ENCODE peak calls at places on chromosomes 5 and 9, in nine cellular contexts. G, R, I, Z, N, K, L, B and F are unnamed samples.

GRCh38 chr5:81519217-81519905 is 125.4 kb upstream of the ACOT12 start:
- DNase-seq in G (no peak), K (no peak), I (no peak), B (no peak), R (no peak), Z (no peak), L (no peak), N (no peak), F (no peak)

GRCh38 chr9:135796784-135797462 is 94.9 kb downstream of the KCNT1 start:
- DNase-seq in L (no peak), G (no peak), R (no peak), Z (no peak), B (no peak), N (no peak), I (no peak), K (no peak), F (no peak)

GRCh38 chr5:73867344-73868335 is 241.6 kb downstream of the ARHGEF28 start:
- DNase-seq in G (peak), R (no peak), N (peak), B (no peak), I (no peak), K (peak), Z (no peak), L (peak), F (peak)

GRCh38 chr5:125274938-125275759 is 528.7 kb upstream of the ZNF608 start:
- DNase-seq in N (peak), R (no peak), B (no peak), K (no peak), G (no peak), L (no peak), I (no peak), Z (no peak), F (no peak)

GRCh38 chr9:78054180-78054579 is 22.6 kb upstream of the GNAQ start:
- DNase-seq in B (no peak), I (no peak), N (no peak), G (no peak), Z (peak), K (no peak), L (no peak), R (no peak), F (no peak)

GRCh38 chr5:76367623-76368366 is 35.3 kb upstream of the IQGAP2 start:
- DNase-seq in K (no peak), I (no peak), R (no peak), N (no peak), B (no peak), G (no peak), L (peak), Z (no peak), F (no peak)

GRCh38 chr9:36742264-36742663 is 169.6 kb downstream of the MELK start:
- DNase-seq in I (no peak), B (no peak), K (no peak), Z (no peak), R (no peak), L (no peak), N (no peak), G (no peak), F (no peak)

GRCh38 chr5:73201547-73202513 is 28.8 kb downstream of the TMEM174 start:
- DNase-seq in K (no peak), Z (peak), R (peak), N (peak), B (peak), L (peak), G (peak), I (peak), F (no peak)

GRCh38 chr5:169099801-169100734 is 200.9 kb downstream of the SLIT3 start:
- DNase-seq in N (peak), I (no peak), R (no peak), L (peak), G (peak), K (no peak), Z (no peak), B (no peak), F (no peak)

GRCh38 chr5:142542906-142543305 is 143.0 kb downstream of the FGF1 start:
- DNase-seq in R (no peak), Z (no peak), N (peak), K (no peak), G (peak), I (no peak), B (no peak), L (peak), F (no peak)

GRCh38 chr9:34457266-34458012 is 931 bp downstream of the FAM219A start:
- DNase-seq in B (peak), N (peak), I (peak), K (peak), Z (peak), R (peak), G (peak), L (peak), F (no peak)

GRCh38 chr9:105912868-105913516 is 218.7 kb downstream of the TMEM38B start:
- DNase-seq in N (no peak), G (no peak), Z (peak), L (no peak), B (no peak), K (no peak), I (no peak), R (no peak), F (no peak)

GRCh38 chr5:63603001-63603400 is 359.2 kb downstream of the HTR1A start:
- DNase-seq in N (no peak), B (peak), L (no peak), R (no peak), K (no peak), I (no peak), G (no peak), Z (no peak), F (no peak)

GRCh38 chr5:139698461-139699146 is 50.5 kb downstream of the CXXC5 start:
- DNase-seq in Z (peak), L (peak), B (peak), R (peak), K (no peak), G (peak), N (peak), I (peak), F (no peak)

GRCh38 chr5:14967166-14967565 is 95.6 kb upstream of the ANKH start:
- DNase-seq in I (no peak), R (no peak), Z (no peak), G (no peak), L (no peak), N (no peak), K (no peak), B (no peak), F (no peak)

GRCh38 chr5:56414056-56414455 is 180.9 kb upstream of the ANKRD55 start:
- DNase-seq in N (no peak), L (no peak), R (no peak), G (peak), K (peak), Z (no peak), I (no peak), B (no peak), F (no peak)

GRCh38 chr9:96464426-96464825 is 14.5 kb downstream of the HABP4 start:
- DNase-seq in N (no peak), I (no peak), B (no peak), K (no peak), Z (no peak), L (no peak), R (no peak), G (no peak), F (no peak)

GRCh38 chr9:121288874-121289553 is 21.1 kb downstream of the GSN start:
- DNase-seq in K (no peak), L (peak), R (peak), Z (peak), B (peak), G (peak), N (peak), I (peak), F (no peak)

GRCh38 chr5:178232124-178232919 is at the start of gene PHYKPL:
- DNase-seq in L (peak), K (no peak), R (peak), N (peak), G (peak), Z (peak), B (peak), I (peak), F (no peak)

GRCh38 chr9:93091453-93092081 is 4.5 kb upstream of the CARD19 start:
- DNase-seq in B (peak), Z (peak), G (peak), R (peak), K (no peak), L (peak), I (peak), N (peak), F (peak)

GRCh38 chr5:132013006-132013689 is 1.7 kb upstream of the ACSL6 start:
- DNase-seq in R (peak), K (no peak), I (peak), B (peak), L (no peak), G (no peak), Z (no peak), N (no peak), F (no peak)

GRCh38 chr5:175123542-175123941 is 320.4 kb downstream of the DRD1 start:
- DNase-seq in L (no peak), B (no peak), K (no peak), N (no peak), R (no peak), I (no peak), G (no peak), Z (no peak), F (no peak)

GRCh38 chr9:114146735-114147134 is 8.6 kb upstream of the COL27A1 start:
- DNase-seq in N (no peak), Z (no peak), I (no peak), R (no peak), L (no peak), G (no peak), B (no peak), K (no peak), F (no peak)

GRCh38 chr5:30604648-30605262 is 588.7 kb upstream of the CDH6 start:
- DNase-seq in N (no peak), L (no peak), K (no peak), R (no peak), Z (no peak), G (no peak), I (no peak), B (no peak), F (no peak)

GRCh38 chr9:109861918-109862317 is 81.9 kb downstream of the PALM2AKAP2 start:
- DNase-seq in I (no peak), R (no peak), G (peak), B (no peak), K (no peak), Z (no peak), N (peak), L (peak), F (no peak)

GRCh38 chr9:136352682-136353081 is 10.9 kb downstream of the DNLZ start:
- DNase-seq in L (no peak), N (no peak), G (no peak), B (peak), K (no peak), Z (no peak), R (no peak), I (no peak), F (no peak)

GRCh38 chr9:13613296-13613695 is 333.8 kb upstream of the MPDZ start:
- DNase-seq in I (no peak), B (no peak), R (no peak), K (no peak), N (no peak), L (no peak), Z (no peak), G (no peak), F (no peak)

DNA sequence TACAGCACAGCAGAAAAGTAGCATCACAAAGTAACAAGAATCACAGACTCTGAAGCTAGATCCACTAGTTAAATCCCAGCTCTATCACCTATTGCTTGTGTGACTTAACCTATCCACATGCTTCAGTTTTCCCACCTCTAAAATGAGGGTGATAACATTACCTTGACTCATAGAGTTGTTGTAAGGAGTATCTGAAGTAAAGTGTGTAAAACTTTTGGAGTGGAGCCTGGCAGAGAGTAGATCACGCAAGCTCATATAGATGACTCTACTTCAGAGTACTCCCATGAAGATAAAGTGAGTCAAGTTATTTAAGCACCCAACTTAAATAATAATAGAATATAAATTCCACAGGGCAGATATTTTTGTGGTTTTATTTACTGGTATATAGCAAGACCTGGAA is 94.5 kb upstream of the FER start:
- DNase-seq in B (no peak), K (no peak), G (no peak), I (no peak), N (no peak), R (no peak), L (no peak), Z (no peak), F (no peak)
- H3K4me3 ChIP-seq in B (no peak), K (no peak), G (no peak), I (no peak), N (no peak), R (no peak), L (no peak), Z (no peak), F (no peak)

GRCh38 chr9:91949946-91950664 is at the start of gene ROR2:
- DNase-seq in K (no peak), Z (no peak), N (peak), B (no peak), L (peak), R (peak), I (peak), G (peak), F (no peak)
- H3K4me3 ChIP-seq in K (peak), Z (no peak), N (peak), B (peak), L (peak), R (peak), I (peak), G (peak), F (peak)

GRCh38 chr5:119336262-119336661 is 19.6 kb upstream of the TNFAIP8 start:
- DNase-seq in B (no peak), K (no peak), N (no peak), R (no peak), I (no peak), L (no peak), G (no peak), Z (no peak), F (no peak)

GRCh38 chr5:119332978-119333401 is 22.8 kb upstream of the TNFAIP8 start:
- DNase-seq in G (no peak), I (no peak), N (no peak), R (no peak), B (no peak), L (no peak), K (no peak), Z (no peak), F (no peak)

GRCh38 chr5:119336846-119337564 is 18.8 kb upstream of the TNFAIP8 start:
- DNase-seq in R (no peak), I (no peak), N (no peak), K (no peak), B (no peak), Z (no peak), G (no peak), L (no peak), F (no peak)

GRCh38 chr5:119333421-119333851 is 22.4 kb upstream of the TNFAIP8 start:
- DNase-seq in I (no peak), K (no peak), L (no peak), N (no peak), R (no peak), B (no peak), G (no peak), Z (no peak), F (no peak)

DNA sequence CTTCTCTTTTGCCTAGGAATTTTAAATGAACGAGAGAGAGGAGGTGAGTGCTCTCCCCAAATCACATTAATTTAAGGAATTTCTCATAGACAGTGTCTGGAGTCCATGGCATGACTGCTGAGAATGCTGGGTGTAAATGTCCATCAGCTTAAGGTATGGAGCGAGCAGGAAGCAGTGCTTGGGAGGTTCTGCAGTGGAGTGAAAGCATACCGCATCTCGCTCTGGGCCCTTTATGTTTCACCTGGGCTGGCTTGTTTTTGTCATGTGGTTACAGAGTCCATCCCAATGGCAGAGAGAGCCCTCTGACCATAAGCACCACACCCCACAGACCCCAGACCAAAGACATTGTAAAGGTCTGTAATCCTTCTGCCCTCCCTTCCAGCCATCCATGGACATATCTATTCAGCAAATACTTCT is 20.6 kb upstream of the TNFAIP8 start:
- DNase-seq in G (no peak), Z (no peak), L (no peak), R (no peak), K (no peak), I (no peak), B (no peak), N (no peak), F (no peak)
- H3K4me3 ChIP-seq in G (no peak), Z (no peak), L (no peak), R (no peak), K (no peak), I (peak), B (no peak), N (no peak), F (no peak)

DNA sequence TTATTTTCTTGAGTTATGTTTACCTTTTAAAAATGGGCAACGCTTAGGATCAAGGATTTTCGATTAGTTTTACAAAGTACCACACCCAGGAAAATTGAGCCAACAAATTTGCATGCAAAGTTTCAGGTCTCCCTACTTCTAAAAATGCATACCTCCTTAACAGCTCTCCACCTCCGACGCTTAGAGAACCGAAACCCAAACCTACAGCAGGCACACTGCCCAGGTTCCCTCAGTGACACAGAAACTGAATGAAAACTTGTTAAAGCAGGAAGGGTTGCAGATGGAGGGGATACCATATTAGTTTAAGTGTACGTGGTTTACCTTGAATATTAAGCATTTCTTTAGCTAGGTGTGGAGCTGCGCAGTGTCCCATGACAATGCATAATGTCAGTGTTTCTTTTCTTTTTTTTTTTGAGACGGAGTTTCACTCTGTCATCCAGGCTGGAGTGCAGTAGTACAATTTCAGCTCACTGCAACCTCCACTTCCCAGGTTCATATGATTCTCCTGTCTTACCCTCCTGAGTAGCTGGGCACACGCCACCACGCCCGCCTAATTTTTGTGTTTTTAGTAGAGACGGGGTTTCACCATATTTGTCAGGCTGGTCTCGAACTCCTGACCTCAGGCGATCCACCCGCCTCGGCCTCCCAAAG is 1.6 kb upstream of the SUB1 start:
- DNase-seq in N (no peak), R (no peak), B (no peak), I (no peak), G (no peak), Z (peak), L (no peak), K (no peak), F (no peak)
- H3K4me3 ChIP-seq in N (no peak), R (no peak), B (no peak), I (no peak), G (no peak), Z (no peak), L (no peak), K (no peak), F (no peak)

DNA sequence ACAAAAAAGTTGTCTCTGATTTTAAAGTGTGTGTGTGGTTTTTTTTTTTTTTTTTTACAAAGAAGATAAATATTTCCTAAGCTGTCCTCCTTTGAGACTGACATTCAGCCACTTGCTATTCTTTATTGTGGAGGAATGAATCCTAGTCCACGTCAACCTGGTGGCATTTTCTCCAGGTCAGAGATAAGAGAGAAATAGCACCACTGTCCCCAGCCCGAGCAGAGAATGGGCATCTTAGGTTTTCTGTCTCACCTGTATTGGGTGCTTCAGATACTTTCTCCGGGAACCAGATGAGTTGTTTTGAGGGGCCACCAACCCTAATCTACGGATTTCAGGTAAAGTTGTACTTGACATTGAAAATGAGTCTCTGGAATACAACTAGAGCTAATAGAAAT is 1.4 kb downstream of the ITGA2 start:
- DNase-seq in N (no peak), Z (no peak), L (no peak), G (no peak), K (no peak), B (no peak), I (no peak), R (no peak), F (no peak)
- H3K4me3 ChIP-seq in N (peak), Z (peak), L (peak), G (peak), K (peak), B (peak), I (peak), R (peak), F (peak)

DNA sequence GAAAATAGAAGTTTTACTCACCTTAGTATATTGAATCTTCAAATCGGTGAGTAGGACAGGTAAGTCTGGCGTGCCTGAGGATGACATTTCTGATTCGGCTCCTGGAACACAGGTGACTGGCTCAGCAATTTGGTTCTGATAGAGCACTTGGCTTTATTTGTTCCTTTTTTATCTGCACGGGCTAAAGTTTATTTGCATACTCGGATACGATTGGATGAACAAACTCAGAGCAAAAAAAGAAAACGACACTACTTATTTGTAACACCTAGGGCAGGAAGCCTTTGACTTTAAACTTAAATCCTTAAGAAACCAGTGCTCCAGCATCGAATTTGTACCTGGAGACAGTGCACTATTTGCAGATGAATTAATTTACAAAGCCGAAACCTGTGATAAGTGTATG is at the start of gene ALDH1A1:
- DNase-seq in N (no peak), B (no peak), K (peak), G (no peak), R (no peak), I (no peak), L (peak), Z (peak), F (no peak)
- H3K4me3 ChIP-seq in N (no peak), B (no peak), K (peak), G (no peak), R (peak), I (peak), L (peak), Z (no peak), F (peak)

GRCh38 chr9:77014597-77015263 is 4.7 kb upstream of the FOXB2 start:
- DNase-seq in N (no peak), R (no peak), L (peak), G (no peak), K (no peak), B (no peak), I (no peak), Z (no peak), F (no peak)

GRCh38 chr9:77013186-77013931 is 6.1 kb upstream of the FOXB2 start:
- DNase-seq in Z (no peak), L (no peak), K (no peak), R (no peak), I (no peak), B (no peak), G (no peak), N (no peak), F (no peak)

GRCh38 chr9:77015291-77016048 is 4.0 kb upstream of the FOXB2 start:
- DNase-seq in R (no peak), I (no peak), K (no peak), G (no peak), N (no peak), L (no peak), B (no peak), Z (no peak), F (no peak)

GRCh38 chr9:77011973-77012817 is 7.3 kb upstream of the FOXB2 start:
- DNase-seq in B (peak), I (peak), Z (no peak), L (peak), K (no peak), N (peak), R (no peak), G (peak), F (no peak)

GRCh38 chr9:77013932-77014596 is 5.4 kb upstream of the FOXB2 start:
- DNase-seq in Z (no peak), G (no peak), I (no peak), N (no peak), L (no peak), B (no peak), R (no peak), K (no peak), F (no peak)
- H3K4me3 ChIP-seq in Z (no peak), G (no peak), I (no peak), N (no peak), L (no peak), B (no peak), R (no peak), K (no peak), F (no peak)